ENCODE peak calls at places on chromosomes 12 and 14, in four cellular contexts. U is HepG2, O is K562, S is HCT116. K is an unnamed sample.

GRCh38 chr12:10086387-10086786 is 12.4 kb downstream of the CLEC1A start:
- DNase-seq in U (no peak), O (no peak), S (no peak), K (no peak)

GRCh38 chr12:53659609-53660008 is 16.3 kb downstream of the ATP5MC2 start:
- DNase-seq in U (no peak), O (no peak), S (no peak), K (no peak)

GRCh38 chr12:666766-667308 is 3.6 kb upstream of the NINJ2 start:
- DNase-seq in U (no peak), O (no peak), S (no peak), K (no peak)

GRCh38 chr12:3273409-3273853 is 196.3 kb downstream of the TSPAN9 start:
- DNase-seq in U (no peak), O (no peak), S (peak), K (no peak)

GRCh38 chr12:16324772-16325171 is 22.7 kb upstream of the MGST1 start:
- DNase-seq in U (no peak), O (no peak), S (no peak), K (no peak)

GRCh38 chr12:96989916-96990315 is 82.9 kb downstream of the NEDD1 start:
- DNase-seq in U (peak), O (peak), S (peak), K (no peak)

GRCh38 chr14:100290607-100291304 is 15.5 kb downstream of the SLC25A29 start:
- DNase-seq in U (peak), O (no peak), S (no peak), K (no peak)

GRCh38 chr12:31234955-31235867 is 90.7 kb downstream of the SINHCAF start:
- DNase-seq in U (peak), O (peak), S (peak), K (no peak)

GRCh38 chr12:115351513-115352077 is 667.6 kb upstream of the TBX3 start:
- DNase-seq in U (no peak), O (no peak), S (no peak), K (no peak)

GRCh38 chr14:88841741-88842140 is 17.3 kb downstream of the TTC8 start:
- DNase-seq in U (no peak), O (no peak), S (no peak), K (no peak)

GRCh38 chr14:104559769-104560585 is 19.6 kb upstream of the C14orf180 start:
- DNase-seq in U (no peak), O (no peak), S (no peak), K (no peak)

GRCh38 chr14:21106191-21106505 is 5.3 kb downstream of the TMEM253 start:
- DNase-seq in U (no peak), O (no peak), S (no peak), K (no peak)

GRCh38 chr12:54526800-54527630 is 22.4 kb upstream of the PDE1B start:
- DNase-seq in U (peak), O (peak), S (peak), K (peak)

GRCh38 chr12:51923506-51924365 is 16.4 kb downstream of the ACVRL1 start:
- DNase-seq in U (no peak), O (peak), S (no peak), K (peak)

GRCh38 chr14:72538387-72538786 is 355.5 kb downstream of the DPF3 start:
- DNase-seq in U (no peak), O (no peak), S (no peak), K (no peak)

GRCh38 chr12:57983150-57983857 is 41.9 kb downstream of the ATP23 start:
- DNase-seq in U (peak), O (no peak), S (peak), K (peak)

GRCh38 chr14:104444159-104445030 is 135.2 kb upstream of the C14orf180 start:
- DNase-seq in U (no peak), O (no peak), S (no peak), K (no peak)

GRCh38 chr12:3090238-3091029 is 13.3 kb downstream of the TSPAN9 start:
- DNase-seq in U (peak), O (no peak), S (no peak), K (no peak)

GRCh38 chr14:24351517-24351916 is 11.7 kb upstream of the RIPK3 start:
- DNase-seq in U (no peak), O (no peak), S (no peak), K (no peak)
- TF ChIP-seq CTCF in U (peak), O (no peak), S (no peak), K (no peak)

DNA sequence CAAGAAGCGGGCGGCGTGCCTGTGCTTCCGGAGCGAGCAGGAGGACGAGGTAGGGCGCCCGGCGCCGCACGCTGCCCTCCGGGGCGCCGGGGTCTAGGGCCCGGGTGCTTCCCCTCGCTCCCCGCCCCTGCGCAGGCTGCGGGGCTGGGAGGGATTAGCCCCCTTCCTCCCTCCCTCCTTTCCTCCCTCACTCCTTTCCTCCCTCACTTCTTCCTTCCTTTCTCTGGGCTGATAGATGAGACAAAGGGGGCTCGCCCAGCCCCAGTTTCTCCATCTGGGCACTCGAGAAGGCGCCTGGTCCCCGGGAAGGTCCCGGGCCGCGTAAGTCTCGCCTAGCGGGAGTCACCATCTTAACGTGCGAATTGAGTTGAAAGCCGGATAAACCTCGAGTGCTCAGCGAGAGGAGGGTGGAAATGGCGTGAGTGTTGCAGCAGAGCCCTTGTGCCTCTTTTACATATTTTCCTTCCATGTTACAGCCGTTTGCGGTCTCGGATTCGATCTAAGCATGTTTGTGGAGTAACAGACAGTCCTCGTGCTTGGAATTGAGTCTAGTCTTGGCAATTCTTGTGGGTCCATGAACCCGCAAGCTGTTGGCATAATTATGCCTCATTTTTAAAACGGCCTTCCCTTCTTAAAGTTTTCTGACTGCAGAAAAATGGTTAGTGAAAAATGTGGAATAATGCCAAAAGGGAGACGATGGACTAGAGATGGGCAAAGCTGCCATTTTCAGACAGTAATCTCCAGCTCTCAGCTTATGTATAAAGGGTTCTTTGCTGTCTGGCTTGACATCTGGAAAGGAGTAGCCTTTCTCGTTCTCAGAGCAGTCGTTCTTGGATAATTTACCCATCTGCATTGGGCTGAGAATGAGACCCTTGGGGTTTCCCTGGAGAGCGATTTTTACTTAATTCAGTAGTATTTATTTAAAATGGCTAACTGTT is 917 bp downstream of the NUDT4 start:
- DNase-seq in U (no peak), O (peak), S (no peak), K (no peak)
- TF ChIP-seq POLR2AphosphoS5 in U (no peak), O (peak), S (no peak), K (no peak)

GRCh38 chr14:43399289-43399688 is 1107.8 kb downstream of the FSCB start:
- DNase-seq in U (no peak), O (no peak), S (no peak), K (no peak)
- TF ChIP-seq TCF7L2 in U (no peak), O (no peak), S (no peak), K (peak)

GRCh38 chr12:21773263-21773741 is 1.2 kb downstream of the KCNJ8 start:
- DNase-seq in U (no peak), O (peak), S (peak), K (no peak)
- TF ChIP-seq CTCF in U (peak), O (peak), S (no peak), K (peak)